ENCODE peak calls at places on chromosomes 7 and 10, in six cellular contexts. X is breast epithelium, Y is adrenal gland, D is thoracic aorta, O is AG10803, V is GM13977. U is an unnamed sample.
A peak's percentile ranks its signal among the peaks of the same experiment; 100 is the strongest.

GRCh38 chr10:95275726-95276366 is 15.0 kb downstream of the PDLIM1 start:
- DNase-seq in O (peak; percentile 53), X (no peak), V (no peak), D (no peak), Y (no peak), U (no peak)

GRCh38 chr7:36723951-36724664 is at the start of gene AOAH:
- DNase-seq in X (peak; percentile 40), D (no peak), Y (peak; percentile 57), O (no peak), V (peak; percentile 37), U (peak; percentile 72)

GRCh38 chr10:47239211-47239610 is 60.8 kb upstream of the GDF10 start:
- DNase-seq in Y (no peak), D (no peak), V (no peak), O (no peak), X (no peak), U (no peak)

GRCh38 chr10:131650771-131651673 is 249.8 kb upstream of the PPP2R2D start:
- DNase-seq in D (no peak), X (no peak), O (no peak), Y (no peak), V (no peak), U (no peak)

GRCh38 chr10:61301560-61301959 is 151.6 kb downstream of the TMEM26 start:
- DNase-seq in D (no peak), V (no peak), X (no peak), Y (no peak), O (no peak), U (no peak)

GRCh38 chr7:103134866-103135554 is 13.9 kb downstream of the NAPEPLD start:
- DNase-seq in X (no peak), O (peak; percentile 50), D (no peak), Y (no peak), V (no peak), U (no peak)

GRCh38 chr7:114856625-114857024 is 65.3 kb upstream of the MDFIC start:
- DNase-seq in X (no peak), V (no peak), O (peak; percentile 40), D (no peak), Y (no peak), U (no peak)

GRCh38 chr10:85611746-85612377 is 754.7 kb downstream of the GRID1 start:
- DNase-seq in O (no peak), V (no peak), X (no peak), Y (no peak), D (no peak), U (no peak)

GRCh38 chr7:151231080-151231479 is 1.2 kb upstream of the CHPF2 start:
- DNase-seq in O (no peak), X (no peak), Y (no peak), D (no peak), V (no peak), U (no peak)

GRCh38 chr7:75905785-75906604 is 9.0 kb upstream of the POR start:
- DNase-seq in Y (peak; percentile 92), O (peak; percentile 84), V (no peak), X (peak; percentile 33), D (peak; percentile 19), U (no peak)

GRCh38 chr10:43045246-43045621 is 31.6 kb upstream of the RET start:
- DNase-seq in O (no peak), D (no peak), V (no peak), X (no peak), Y (no peak), U (peak; percentile 11)

GRCh38 chr10:95660283-95660682 is 3.8 kb upstream of the ALDH18A1 start:
- DNase-seq in D (no peak), X (no peak), O (peak; percentile 51), V (no peak), Y (no peak), U (no peak)

GRCh38 chr7:119664601-119665000 is 608.4 kb upstream of the KCND2 start:
- DNase-seq in D (no peak), O (peak; percentile 14), Y (no peak), X (no peak), V (no peak), U (no peak)

GRCh38 chr7:50982626-50983025 is 199.9 kb upstream of the GRB10 start:
- DNase-seq in X (no peak), O (no peak), V (no peak), D (no peak), Y (no peak), U (no peak)

GRCh38 chr7:156935250-156935649 is 14.3 kb upstream of the NOM1 start:
- DNase-seq in Y (no peak), X (no peak), O (peak; percentile 12), V (no peak), D (no peak), U (no peak)

GRCh38 chr10:19979628-19980027 is 163.4 kb downstream of the PLXDC2 start:
- DNase-seq in O (no peak), X (no peak), Y (no peak), V (no peak), D (no peak), U (no peak)

GRCh38 chr10:77949167-77949566 is 22.6 kb upstream of the DLG5 start:
- DNase-seq in O (peak; percentile 57), V (no peak), D (no peak), X (peak; percentile 90), Y (no peak), U (no peak)

GRCh38 chr10:122033224-122033926 is 44.4 kb downstream of the TACC2 start:
- DNase-seq in V (no peak), X (peak; percentile 42), O (no peak), D (no peak), Y (no peak), U (no peak)

GRCh38 chr7:36191292-36191920 is 38.4 kb downstream of the EEPD1 start:
- DNase-seq in D (no peak), X (no peak), Y (no peak), V (no peak), O (peak; percentile 60), U (no peak)

GRCh38 chr7:13115157-13115772 is 427.8 kb downstream of the ARL4A start:
- DNase-seq in V (no peak), Y (no peak), O (no peak), X (no peak), D (no peak), U (no peak)

GRCh38 chr7:13115829-13116228 is 428.4 kb downstream of the ARL4A start:
- DNase-seq in D (no peak), Y (no peak), V (no peak), O (no peak), X (no peak), U (no peak)

GRCh38 chr7:13111230-13111629 is 423.8 kb downstream of the ARL4A start:
- DNase-seq in X (no peak), D (no peak), Y (no peak), O (no peak), V (no peak), U (no peak)

DNA sequence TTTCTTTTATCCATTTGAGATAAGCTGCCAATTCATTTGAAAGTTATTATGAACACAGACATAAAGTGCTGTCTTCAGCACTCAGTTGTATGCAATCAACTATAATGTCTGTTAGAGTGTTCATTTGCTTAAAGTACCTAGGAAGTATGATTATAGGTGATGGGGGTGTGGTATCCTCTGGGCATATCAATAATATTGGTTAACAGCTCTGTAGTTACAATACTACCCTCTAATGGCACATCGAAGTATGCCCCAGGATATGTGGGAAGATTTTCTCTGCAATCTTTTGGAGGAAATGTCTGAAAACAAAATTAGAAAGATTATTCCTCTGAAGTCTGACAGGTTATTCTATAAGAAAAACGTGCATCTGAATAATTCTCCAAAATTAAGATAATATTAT is 429.7 kb downstream of the ARL4A start:
- DNase-seq in V (no peak), D (no peak), Y (no peak), X (no peak), O (peak; percentile 8), U (no peak)
- TF ChIP-seq CTCF in V (peak; percentile 10), D (no peak), Y (no peak), X (no peak), O (peak; percentile 57), U (no peak)

GRCh38 chr7:200704-201103 is 8.3 kb downstream of the FAM20C start:
- DNase-seq in X (no peak), O (no peak), V (no peak), Y (no peak), D (no peak), U (no peak)
- TF ChIP-seq CTCF in X (no peak), O (no peak), V (no peak), Y (no peak), D (no peak), U (no peak)

GRCh38 chr10:103042129-103042528 is 124.0 kb downstream of the CNNM2 start:
- DNase-seq in Y (no peak), V (no peak), X (no peak), O (no peak), D (no peak), U (no peak)

GRCh38 chr10:103040424-103040823 is 122.3 kb downstream of the CNNM2 start:
- DNase-seq in O (peak; percentile 85), X (no peak), V (no peak), Y (no peak), D (no peak), U (no peak)

GRCh38 chr10:103041391-103041790 is 123.3 kb downstream of the CNNM2 start:
- DNase-seq in D (no peak), X (no peak), O (no peak), V (no peak), Y (no peak), U (no peak)

GRCh38 chr10:103044942-103045489 is 126.9 kb downstream of the CNNM2 start:
- DNase-seq in D (no peak), X (no peak), V (no peak), O (peak; percentile 96), Y (no peak), U (no peak)

DNA sequence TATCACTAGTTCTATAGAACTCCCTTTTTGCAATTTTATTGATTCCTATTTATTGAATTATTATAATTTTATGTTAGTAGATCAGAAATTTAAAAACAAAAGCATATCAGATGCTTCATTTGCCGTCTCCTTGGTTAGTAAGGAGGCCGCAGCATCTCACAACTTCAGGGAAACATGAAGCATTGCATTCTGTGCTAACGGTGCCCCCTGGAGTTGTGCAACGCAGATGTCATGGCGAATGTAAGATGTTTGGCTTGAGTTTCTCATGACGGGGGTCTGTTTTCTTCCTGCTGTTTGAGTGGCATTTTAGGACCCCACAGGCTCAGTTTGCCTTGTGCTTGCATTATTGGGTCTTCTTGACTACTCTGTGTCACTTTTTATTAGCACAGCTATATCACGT is 124.8 kb downstream of the CNNM2 start:
- DNase-seq in D (no peak), V (no peak), Y (no peak), O (no peak), X (no peak), U (no peak)
- TF ChIP-seq CTCF in D (no peak), V (no peak), Y (no peak), O (no peak), X (no peak), U (no peak)

GRCh38 chr7:152872061-152872744 is 112.7 kb downstream of the ACTR3B start:
- DNase-seq in D (no peak), X (no peak), Y (no peak), O (no peak), V (no peak), U (no peak)
- TF ChIP-seq CTCF in D (no peak), X (no peak), Y (no peak), O (no peak), V (no peak), U (no peak)

GRCh38 chr10:74024600-74024999 is 26.7 kb downstream of the VCL start:
- DNase-seq in Y (no peak), V (no peak), D (no peak), X (no peak), O (no peak), U (no peak)
- TF ChIP-seq CTCF in Y (no peak), V (no peak), D (no peak), X (no peak), O (no peak), U (no peak)

U was measured in natural killer cell.